ENCODE peak calls at places on chromosome 21, in four cellular contexts. One of them, this sample, is unnamed. For H3K27me3 and H3K4me1, the result is how much of the 10 kb centered on the place peaks cover.

GRCh38 chr21:38930838-38931237 is 125.1 kb downstream of the ETS2 start:
- DNase-seq in neuronal stem cell: no peak
- DNase-seq in tibial nerve: peak
- DNase-seq in aorta: no peak
- DNase-seq in this sample: no peak

GRCh38 chr21:28675265-28676041 is 317.2 kb downstream of the LTN1 start:
- DNase-seq in neuronal stem cell: no peak
- DNase-seq in aorta: no peak
- DNase-seq in tibial nerve: no peak
- DNase-seq in this sample: no peak

GRCh38 chr21:38850277-38850951 is 44.7 kb downstream of the ETS2 start:
- DNase-seq in aorta: no peak
- DNase-seq in tibial nerve: no peak
- DNase-seq in neuronal stem cell: no peak
- DNase-seq in this sample: no peak

GRCh38 chr21:32135401-32136363 is 143.2 kb downstream of the MIS18A start:
- DNase-seq in tibial nerve: no peak
- DNase-seq in aorta: peak
- DNase-seq in neuronal stem cell: no peak
- DNase-seq in this sample: no peak

GRCh38 chr21:29490016-29490415 is 191.3 kb downstream of the BACH1 start:
- DNase-seq in neuronal stem cell: no peak
- DNase-seq in tibial nerve: no peak
- DNase-seq in aorta: no peak
- DNase-seq in this sample: no peak

GRCh38 chr21:30984897-30985296 is 53.4 kb downstream of the KRTAP19-8 start:
- DNase-seq in aorta: no peak
- DNase-seq in tibial nerve: no peak
- DNase-seq in neuronal stem cell: no peak
- DNase-seq in this sample: no peak

GRCh38 chr21:15121655-15122120 is 56.9 kb upstream of the NRIP1 start:
- DNase-seq in aorta: no peak
- DNase-seq in neuronal stem cell: no peak
- DNase-seq in tibial nerve: no peak
- DNase-seq in this sample: no peak

GRCh38 chr21:28393279-28393678 is 599.4 kb downstream of the LTN1 start:
- DNase-seq in neuronal stem cell: no peak
- DNase-seq in tibial nerve: no peak
- DNase-seq in aorta: no peak
- DNase-seq in this sample: no peak

GRCh38 chr21:14736162-14736561 is 190.0 kb upstream of the SAMSN1 start:
- DNase-seq in tibial nerve: no peak
- DNase-seq in neuronal stem cell: no peak
- DNase-seq in aorta: no peak
- DNase-seq in this sample: no peak

GRCh38 chr21:17492415-17493168 is 20.3 kb upstream of the CXADR start:
- DNase-seq in aorta: no peak
- DNase-seq in tibial nerve: no peak
- DNase-seq in neuronal stem cell: no peak
- DNase-seq in this sample: no peak

GRCh38 chr21:30839304-30839703 is 9.7 kb upstream of the KRTAP7-1 start:
- DNase-seq in neuronal stem cell: peak
- DNase-seq in aorta: no peak
- DNase-seq in tibial nerve: no peak
- DNase-seq in this sample: no peak

GRCh38 chr21:41061701-41062100 is 106.3 kb upstream of the BACE2 start:
- DNase-seq in tibial nerve: no peak
- DNase-seq in aorta: no peak
- DNase-seq in neuronal stem cell: no peak
- DNase-seq in this sample: no peak

GRCh38 chr21:33518899-33519298 is 23.0 kb downstream of the GART start:
- DNase-seq in aorta: no peak
- DNase-seq in neuronal stem cell: no peak
- DNase-seq in tibial nerve: no peak
- DNase-seq in this sample: no peak

GRCh38 chr21:41235214-41235613 is 67.3 kb downstream of the BACE2 start:
- DNase-seq in aorta: no peak
- DNase-seq in tibial nerve: no peak
- DNase-seq in neuronal stem cell: no peak
- DNase-seq in this sample: no peak

GRCh38 chr21:17435565-17436543 is 77.0 kb upstream of the CXADR start:
- DNase-seq in tibial nerve: no peak
- DNase-seq in neuronal stem cell: no peak
- DNase-seq in aorta: no peak
- DNase-seq in this sample: no peak

GRCh38 chr21:33360281-33360680 is 35.5 kb downstream of the IFNAR1 start:
- DNase-seq in aorta: no peak
- DNase-seq in tibial nerve: no peak
- DNase-seq in neuronal stem cell: no peak
- DNase-seq in this sample: no peak

GRCh38 chr21:39804264-39804663 is 59.3 kb downstream of the IGSF5 start:
- DNase-seq in tibial nerve: no peak
- DNase-seq in neuronal stem cell: no peak
- DNase-seq in aorta: no peak
- DNase-seq in this sample: no peak

GRCh38 chr21:31531967-31532366 is 127.5 kb upstream of the SOD1 start:
- DNase-seq in neuronal stem cell: no peak
- DNase-seq in aorta: no peak
- DNase-seq in tibial nerve: no peak
- DNase-seq in this sample: no peak

GRCh38 chr21:27190601-27191000 is 223.7 kb upstream of the ADAMTS5 start:
- DNase-seq in aorta: no peak
- DNase-seq in neuronal stem cell: no peak
- DNase-seq in tibial nerve: peak
- DNase-seq in this sample: no peak

GRCh38 chr21:27301216-27301615 is 334.3 kb upstream of the ADAMTS5 start:
- DNase-seq in aorta: no peak
- DNase-seq in neuronal stem cell: no peak
- DNase-seq in tibial nerve: no peak
- DNase-seq in this sample: no peak

GRCh38 chr21:41369105-41369914 is 7.5 kb downstream of the MX2 start:
- DNase-seq in tibial nerve: peak
- DNase-seq in neuronal stem cell: peak
- DNase-seq in aorta: peak
- DNase-seq in this sample: peak

GRCh38 chr21:14361958-14362357 is 21.0 kb downstream of the HSPA13 start:
- DNase-seq in aorta: no peak
- DNase-seq in neuronal stem cell: no peak
- DNase-seq in tibial nerve: no peak
- DNase-seq in this sample: no peak

GRCh38 chr21:27265492-27265891 is 298.6 kb upstream of the ADAMTS5 start:
- DNase-seq in aorta: no peak
- DNase-seq in tibial nerve: no peak
- DNase-seq in neuronal stem cell: no peak
- DNase-seq in this sample: no peak

GRCh38 chr21:15064576-15065380 is at the start of gene NRIP1:
- DNase-seq in neuronal stem cell: peak
- DNase-seq in tibial nerve: peak
- DNase-seq in aorta: peak
- DNase-seq in this sample: peak

GRCh38 chr21:33859373-33860102 is 56.1 kb downstream of the ATP5PO start:
- DNase-seq in neuronal stem cell: no peak
- DNase-seq in aorta: peak
- DNase-seq in tibial nerve: no peak
- DNase-seq in this sample: no peak

GRCh38 chr21:26170471-26171309 is at the start of gene APP:
- DNase-seq in tibial nerve: peak
- DNase-seq in aorta: peak
- DNase-seq in neuronal stem cell: peak
- DNase-seq in this sample: peak

GRCh38 chr21:32463367-32463766 is 50.9 kb downstream of the EVA1C start:
- DNase-seq in neuronal stem cell: no peak
- DNase-seq in aorta: no peak
- DNase-seq in tibial nerve: no peak
- DNase-seq in this sample: no peak

GRCh38 chr21:25963186-25963585 is 207.4 kb downstream of the APP start:
- DNase-seq in neuronal stem cell: no peak
- DNase-seq in tibial nerve: no peak
- DNase-seq in aorta: no peak
- DNase-seq in this sample: no peak

GRCh38 chr21:32826317-32827167 is 55.0 kb upstream of the PAXBP1 start:
- DNase-seq in neuronal stem cell: no peak
- DNase-seq in tibial nerve: peak
- DNase-seq in aorta: no peak
- DNase-seq in this sample: peak

GRCh38 chr21:31888936-31889371 is 16.1 kb downstream of the HUNK start:
- DNase-seq in neuronal stem cell: no peak
- DNase-seq in tibial nerve: no peak
- DNase-seq in aorta: no peak
- DNase-seq in this sample: no peak

DNA sequence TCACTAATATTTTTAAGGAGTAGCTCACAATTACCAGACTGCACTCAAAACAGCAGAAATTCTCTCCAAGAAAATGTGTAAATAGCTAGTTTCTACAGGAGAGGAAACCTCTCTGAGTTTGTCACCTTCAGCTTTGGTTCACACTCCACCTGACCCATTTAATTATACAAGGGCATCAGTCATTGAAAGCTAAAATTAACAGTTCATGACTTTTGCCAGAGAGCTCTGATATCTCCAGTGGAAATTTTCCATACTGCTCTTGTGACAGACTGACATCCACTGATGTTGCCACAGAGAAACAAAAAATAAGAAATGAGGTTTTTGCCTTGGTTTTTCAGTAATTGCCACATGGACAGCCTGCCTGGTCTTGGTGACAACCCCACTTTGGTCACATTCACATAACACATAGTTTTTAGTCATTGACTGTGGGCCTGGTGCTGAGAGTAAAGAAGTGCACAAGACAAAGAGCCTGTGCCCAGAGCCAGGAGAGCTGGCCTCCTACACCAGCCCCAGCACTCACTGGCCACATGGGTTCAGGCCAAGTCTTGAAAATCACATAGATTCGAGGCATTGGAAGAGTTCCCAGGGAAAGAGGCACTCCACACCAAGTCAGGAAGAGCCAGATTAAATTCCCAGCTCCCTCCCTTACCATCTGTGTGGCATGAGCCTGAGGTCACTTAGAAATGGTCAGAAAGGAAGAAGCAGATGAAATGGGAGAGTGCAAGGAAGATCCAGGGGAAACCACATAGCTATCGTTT is 13.8 kb upstream of the SIM2 start:
- DNase-seq in tibial nerve: no peak
- DNase-seq in neuronal stem cell: no peak
- DNase-seq in aorta: no peak
- DNase-seq in this sample: no peak
- H3K27me3 ChIP-seq in tibial nerve: under half
- H3K27me3 ChIP-seq in neuronal stem cell: under half
- H3K27me3 ChIP-seq in aorta: under half
- H3K27me3 ChIP-seq in this sample: under half

DNA sequence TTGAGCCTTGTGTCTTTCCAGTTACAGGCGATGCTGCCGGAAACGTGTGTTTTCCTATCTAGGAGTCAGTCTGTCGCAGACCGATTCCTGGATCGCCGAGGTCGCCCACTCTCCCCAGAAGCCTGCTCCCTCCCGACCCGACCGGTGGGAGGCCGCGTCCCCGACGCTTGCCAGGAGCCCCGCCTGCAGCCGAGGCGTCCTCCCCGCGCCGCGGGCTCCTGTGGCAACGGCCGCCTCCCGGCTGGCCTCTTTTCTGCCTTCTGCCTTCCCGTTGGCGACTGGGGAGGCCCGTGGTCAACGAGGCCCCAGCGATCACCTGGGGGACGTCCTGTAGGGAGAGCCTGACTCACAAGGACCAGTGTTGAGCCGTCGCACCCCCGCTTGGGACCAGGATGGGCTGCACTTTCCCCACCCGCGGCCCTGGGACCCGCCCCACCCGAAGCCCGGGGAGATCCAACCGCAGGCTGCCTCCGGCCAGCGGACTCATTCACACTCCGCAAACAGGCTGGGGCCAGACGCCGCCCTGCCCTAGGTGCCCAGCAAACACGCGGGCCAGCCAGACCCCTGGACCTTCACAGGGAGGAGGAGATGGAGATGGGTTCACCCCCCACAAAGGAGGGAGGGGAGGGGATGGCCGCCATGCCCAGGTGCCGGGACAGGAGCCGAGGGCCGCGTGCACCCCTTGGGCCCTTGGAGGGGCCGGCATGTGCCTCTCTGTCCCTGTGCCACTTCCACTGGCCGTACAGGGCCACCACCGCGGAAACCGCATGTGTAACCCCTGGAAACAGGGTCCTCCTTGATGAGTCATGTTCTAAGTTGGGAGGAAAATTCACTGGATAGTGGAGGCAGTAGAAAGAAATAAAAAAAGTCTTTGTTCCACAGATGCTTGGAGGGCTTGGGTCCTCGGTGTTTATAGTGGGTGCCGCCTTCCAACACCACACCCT is 7.2 kb upstream of the COL6A1 start:
- DNase-seq in aorta: peak
- DNase-seq in neuronal stem cell: no peak
- DNase-seq in tibial nerve: no peak
- DNase-seq in this sample: no peak
- H3K4me1 ChIP-seq in aorta: under half
- H3K4me1 ChIP-seq in neuronal stem cell: under half
- H3K4me1 ChIP-seq in tibial nerve: half or more
- H3K4me1 ChIP-seq in this sample: under half

GRCh38 chr21:21199342-21200102 is 201.3 kb downstream of the NCAM2 start:
- DNase-seq in tibial nerve: no peak
- DNase-seq in aorta: no peak
- DNase-seq in neuronal stem cell: no peak
- DNase-seq in this sample: no peak

GRCh38 chr21:21196087-21196486 is 197.9 kb downstream of the NCAM2 start:
- DNase-seq in aorta: no peak
- DNase-seq in neuronal stem cell: no peak
- DNase-seq in tibial nerve: no peak
- DNase-seq in this sample: no peak

GRCh38 chr21:21195417-21195816 is 197.2 kb downstream of the NCAM2 start:
- DNase-seq in aorta: no peak
- DNase-seq in tibial nerve: no peak
- DNase-seq in neuronal stem cell: no peak
- DNase-seq in this sample: no peak

GRCh38 chr21:21200103-21200938 is 202.1 kb downstream of the NCAM2 start:
- DNase-seq in tibial nerve: peak
- DNase-seq in aorta: peak
- DNase-seq in neuronal stem cell: no peak
- DNase-seq in this sample: no peak

GRCh38 chr21:21196848-21197247 is 198.6 kb downstream of the NCAM2 start:
- DNase-seq in tibial nerve: no peak
- DNase-seq in aorta: no peak
- DNase-seq in neuronal stem cell: no peak
- DNase-seq in this sample: no peak
- H3K27ac ChIP-seq in tibial nerve: no peak
- H3K27ac ChIP-seq in aorta: no peak
- H3K27ac ChIP-seq in neuronal stem cell: no peak
- H3K27ac ChIP-seq in this sample: peak

GRCh38 chr21:44727757-44728156 is 16.4 kb upstream of the TSPEAR start:
- DNase-seq in tibial nerve: no peak
- DNase-seq in neuronal stem cell: no peak
- DNase-seq in aorta: no peak
- DNase-seq in this sample: no peak

GRCh38 chr21:44727321-44727720 is 15.9 kb upstream of the TSPEAR start:
- DNase-seq in tibial nerve: no peak
- DNase-seq in aorta: peak
- DNase-seq in neuronal stem cell: no peak
- DNase-seq in this sample: no peak

GRCh38 chr21:44730028-44730395 is 18.6 kb upstream of the TSPEAR start:
- DNase-seq in neuronal stem cell: no peak
- DNase-seq in tibial nerve: no peak
- DNase-seq in aorta: no peak
- DNase-seq in this sample: no peak

GRCh38 chr21:44729336-44730027 is 18.1 kb upstream of the TSPEAR start:
- DNase-seq in neuronal stem cell: no peak
- DNase-seq in tibial nerve: no peak
- DNase-seq in aorta: no peak
- DNase-seq in this sample: no peak

GRCh38 chr21:44728716-44729115 is 17.3 kb upstream of the TSPEAR start:
- DNase-seq in aorta: no peak
- DNase-seq in tibial nerve: no peak
- DNase-seq in neuronal stem cell: no peak
- DNase-seq in this sample: no peak
- H3K27me3 ChIP-seq in aorta: under half
- H3K27me3 ChIP-seq in tibial nerve: under half
- H3K27me3 ChIP-seq in neuronal stem cell: under half
- H3K27me3 ChIP-seq in this sample: under half

This sample was measured in CD8-positive, alpha-beta memory T cell.